ENCODE peak calls at places on chromosomes 12 and 14, in seven cellular contexts. W, X, K, N, S, O and P are unnamed samples.

GRCh38 chr12:109625131-109625559 is 51.6 kb downstream of the MVK start:
- DNase-seq in S (no peak), X (no peak), N (no peak), W (peak), K (no peak), O (no peak), P (no peak)

GRCh38 chr12:12899530-12900380 is 8.4 kb downstream of the GPRC5A start:
- DNase-seq in S (no peak), W (peak), O (peak), N (no peak), X (no peak), K (no peak), P (no peak)

GRCh38 chr14:89430271-89430620 is 13.2 kb upstream of the FOXN3 start:
- DNase-seq in S (no peak), N (no peak), W (no peak), O (peak), X (no peak), K (no peak), P (no peak)

GRCh38 chr12:27185234-27186045 is 58.6 kb upstream of the STK38L start:
- DNase-seq in O (peak), W (no peak), S (peak), X (no peak), K (no peak), N (no peak), P (no peak)

GRCh38 chr12:65362231-65362630 is 83.7 kb downstream of the MSRB3 start:
- DNase-seq in K (no peak), N (no peak), W (no peak), O (no peak), X (no peak), S (no peak), P (no peak)

GRCh38 chr12:83142914-83143313 is 456.2 kb downstream of the TMTC2 start:
- DNase-seq in N (no peak), K (no peak), S (no peak), X (no peak), O (no peak), W (no peak), P (no peak)

GRCh38 chr12:69645031-69645430 is 34.3 kb upstream of the LRRC10 start:
- DNase-seq in S (no peak), W (no peak), N (no peak), K (no peak), O (no peak), X (no peak), P (no peak)

GRCh38 chr12:96880220-96880619 is 26.8 kb upstream of the NEDD1 start:
- DNase-seq in X (no peak), N (no peak), S (no peak), W (no peak), K (no peak), O (no peak), P (no peak)

GRCh38 chr12:4824415-4824814 is 85.3 kb upstream of the KCNA1 start:
- DNase-seq in S (no peak), X (no peak), K (no peak), W (peak), N (no peak), O (no peak), P (no peak)

GRCh38 chr14:77663289-77663688 is 44.5 kb downstream of the ALKBH1 start:
- DNase-seq in S (no peak), N (no peak), K (no peak), O (no peak), W (peak), X (no peak), P (no peak)

GRCh38 chr12:15227004-15227679 is 5.9 kb upstream of the RERG start:
- DNase-seq in K (peak), W (peak), X (no peak), O (peak), S (no peak), N (peak), P (no peak)

GRCh38 chr12:118813778-118814359 is 167.5 kb upstream of the SRRM4 start:
- DNase-seq in N (no peak), W (no peak), S (no peak), X (no peak), K (no peak), O (no peak), P (no peak)

GRCh38 chr12:42482086-42482819 is 107.3 kb downstream of the PRICKLE1 start:
- DNase-seq in W (no peak), O (no peak), S (no peak), X (peak), K (peak), N (no peak), P (no peak)

GRCh38 chr14:106222736-106223135 is 696.4 kb downstream of the TMEM121 start:
- DNase-seq in K (no peak), S (no peak), X (no peak), O (no peak), N (no peak), W (no peak), P (no peak)

GRCh38 chr12:117718141-117718540 is 250.6 kb downstream of the KSR2 start:
- DNase-seq in N (no peak), X (no peak), S (no peak), K (no peak), W (no peak), O (no peak), P (no peak)

GRCh38 chr14:24542346-24542936 is 33.6 kb downstream of the CTSG start:
- DNase-seq in O (no peak), X (no peak), N (no peak), S (no peak), K (no peak), W (peak), P (no peak)

GRCh38 chr14:68781161-68782021 is 11.5 kb downstream of the ZFP36L1 start:
- DNase-seq in O (no peak), X (no peak), S (peak), N (peak), K (peak), W (no peak), P (no peak)

GRCh38 chr12:65999564-66000280 is 130.8 kb downstream of the LLPH start:
- DNase-seq in S (no peak), N (no peak), O (no peak), X (no peak), K (no peak), W (peak), P (no peak)

GRCh38 chr14:104735830-104736642 is 12.0 kb downstream of the ADSS1 start:
- DNase-seq in W (no peak), X (no peak), K (no peak), N (peak), O (no peak), S (no peak), P (no peak)